ENCODE peak calls at places on chromosomes 5 and 9, in six cellular contexts. One of them, this sample, is unnamed.

GRCh38 chr5:142821733-142822487 is 51.7 kb downstream of the ARHGAP26 start:
- DNase-seq in tibial nerve: no peak
- DNase-seq in CD8-positive, alpha-beta T cell: no peak
- DNase-seq in choroid plexus epithelial cell: peak; percentile 89
- DNase-seq in aorta: no peak
- DNase-seq in BE2C: no peak
- DNase-seq in this sample: no peak

GRCh38 chr9:125437771-125438221 is 176.2 kb downstream of the GAPVD1 start:
- DNase-seq in aorta: no peak
- DNase-seq in choroid plexus epithelial cell: no peak
- DNase-seq in CD8-positive, alpha-beta T cell: no peak
- DNase-seq in BE2C: no peak
- DNase-seq in tibial nerve: no peak
- DNase-seq in this sample: no peak

GRCh38 chr9:72383978-72384709 is 19.1 kb upstream of the ZFAND5 start:
- DNase-seq in CD8-positive, alpha-beta T cell: no peak
- DNase-seq in choroid plexus epithelial cell: peak; percentile 86
- DNase-seq in BE2C: no peak
- DNase-seq in tibial nerve: no peak
- DNase-seq in aorta: no peak
- DNase-seq in this sample: no peak

GRCh38 chr5:42991477-42992034 is 48.6 kb downstream of the ANXA2R start:
- DNase-seq in choroid plexus epithelial cell: no peak
- DNase-seq in CD8-positive, alpha-beta T cell: no peak
- DNase-seq in aorta: peak; percentile 49
- DNase-seq in tibial nerve: peak; percentile 9
- DNase-seq in BE2C: no peak
- DNase-seq in this sample: peak; percentile 67

GRCh38 chr5:79728396-79728795 is 38.8 kb downstream of the CMYA5 start:
- DNase-seq in aorta: no peak
- DNase-seq in BE2C: no peak
- DNase-seq in tibial nerve: no peak
- DNase-seq in choroid plexus epithelial cell: no peak
- DNase-seq in CD8-positive, alpha-beta T cell: no peak
- DNase-seq in this sample: no peak

GRCh38 chr5:14853685-14854084 is 17.9 kb downstream of the ANKH start:
- DNase-seq in aorta: no peak
- DNase-seq in BE2C: no peak
- DNase-seq in choroid plexus epithelial cell: no peak
- DNase-seq in tibial nerve: no peak
- DNase-seq in CD8-positive, alpha-beta T cell: no peak
- DNase-seq in this sample: no peak

GRCh38 chr9:124238546-124239140 is 19.1 kb upstream of the NEK6 start:
- DNase-seq in BE2C: no peak
- DNase-seq in tibial nerve: no peak
- DNase-seq in CD8-positive, alpha-beta T cell: no peak
- DNase-seq in choroid plexus epithelial cell: no peak
- DNase-seq in aorta: peak; percentile 4
- DNase-seq in this sample: no peak

GRCh38 chr5:159891371-159891770 is 24.9 kb upstream of the ADRA1B start:
- DNase-seq in tibial nerve: no peak
- DNase-seq in aorta: no peak
- DNase-seq in CD8-positive, alpha-beta T cell: no peak
- DNase-seq in BE2C: no peak
- DNase-seq in choroid plexus epithelial cell: no peak
- DNase-seq in this sample: no peak

GRCh38 chr9:109278216-109278615 is 42.6 kb downstream of the EPB41L4B start:
- DNase-seq in tibial nerve: no peak
- DNase-seq in aorta: no peak
- DNase-seq in CD8-positive, alpha-beta T cell: no peak
- DNase-seq in choroid plexus epithelial cell: no peak
- DNase-seq in BE2C: no peak
- DNase-seq in this sample: no peak

GRCh38 chr5:151156732-151157402 is 712 bp downstream of the ANXA6 start:
- DNase-seq in BE2C: no peak
- DNase-seq in CD8-positive, alpha-beta T cell: no peak
- DNase-seq in choroid plexus epithelial cell: peak; percentile 29
- DNase-seq in aorta: no peak
- DNase-seq in tibial nerve: no peak
- DNase-seq in this sample: no peak

GRCh38 chr5:7756453-7756852 is 94.5 kb downstream of the CFAP90 start:
- DNase-seq in BE2C: no peak
- DNase-seq in aorta: no peak
- DNase-seq in CD8-positive, alpha-beta T cell: no peak
- DNase-seq in choroid plexus epithelial cell: no peak
- DNase-seq in tibial nerve: no peak
- DNase-seq in this sample: no peak

GRCh38 chr9:95724253-95724991 is 151.1 kb upstream of the ERCC6L2 start:
- DNase-seq in BE2C: no peak
- DNase-seq in tibial nerve: no peak
- DNase-seq in aorta: no peak
- DNase-seq in choroid plexus epithelial cell: no peak
- DNase-seq in CD8-positive, alpha-beta T cell: peak; percentile 48
- DNase-seq in this sample: no peak

GRCh38 chr9:135209852-135210251 is 122.4 kb downstream of the OLFM1 start:
- DNase-seq in CD8-positive, alpha-beta T cell: no peak
- DNase-seq in choroid plexus epithelial cell: peak; percentile 3
- DNase-seq in tibial nerve: no peak
- DNase-seq in aorta: peak; percentile 2
- DNase-seq in BE2C: no peak
- DNase-seq in this sample: no peak

GRCh38 chr5:93810780-93811179 is 69.4 kb upstream of the POU5F2 start:
- DNase-seq in CD8-positive, alpha-beta T cell: no peak
- DNase-seq in tibial nerve: no peak
- DNase-seq in BE2C: no peak
- DNase-seq in choroid plexus epithelial cell: no peak
- DNase-seq in aorta: no peak
- DNase-seq in this sample: no peak

GRCh38 chr5:177445052-177446016 is 1.3 kb upstream of the PRR7 start:
- DNase-seq in aorta: no peak
- DNase-seq in choroid plexus epithelial cell: no peak
- DNase-seq in BE2C: no peak
- DNase-seq in CD8-positive, alpha-beta T cell: no peak
- DNase-seq in tibial nerve: no peak
- DNase-seq in this sample: no peak

GRCh38 chr5:157166494-157167218 is 592 bp upstream of the GARIN3 start:
- DNase-seq in aorta: no peak
- DNase-seq in CD8-positive, alpha-beta T cell: no peak
- DNase-seq in BE2C: no peak
- DNase-seq in tibial nerve: no peak
- DNase-seq in choroid plexus epithelial cell: no peak
- DNase-seq in this sample: no peak

GRCh38 chr9:37061763-37062162 is 27.7 kb upstream of the PAX5 start:
- DNase-seq in CD8-positive, alpha-beta T cell: no peak
- DNase-seq in choroid plexus epithelial cell: no peak
- DNase-seq in BE2C: no peak
- DNase-seq in tibial nerve: no peak
- DNase-seq in aorta: no peak
- DNase-seq in this sample: no peak

GRCh38 chr5:7745882-7746735 is 104.8 kb downstream of the CFAP90 start:
- DNase-seq in tibial nerve: peak; percentile 82
- DNase-seq in CD8-positive, alpha-beta T cell: no peak
- DNase-seq in BE2C: peak; percentile 75
- DNase-seq in choroid plexus epithelial cell: peak; percentile 83
- DNase-seq in aorta: peak; percentile 80
- DNase-seq in this sample: no peak

GRCh38 chr5:6747103-6747502 is 33.9 kb downstream of the TENT4A start:
- DNase-seq in BE2C: no peak
- DNase-seq in choroid plexus epithelial cell: no peak
- DNase-seq in aorta: no peak
- DNase-seq in CD8-positive, alpha-beta T cell: no peak
- DNase-seq in tibial nerve: no peak
- DNase-seq in this sample: no peak

GRCh38 chr9:79742145-79742820 is 170.5 kb downstream of the TLE4 start:
- DNase-seq in BE2C: no peak
- DNase-seq in choroid plexus epithelial cell: peak; percentile 34
- DNase-seq in tibial nerve: no peak
- DNase-seq in aorta: no peak
- DNase-seq in CD8-positive, alpha-beta T cell: no peak
- DNase-seq in this sample: no peak

GRCh38 chr5:59354811-59355210 is 538.7 kb downstream of the PDE4D start:
- DNase-seq in CD8-positive, alpha-beta T cell: no peak
- DNase-seq in choroid plexus epithelial cell: no peak
- DNase-seq in tibial nerve: no peak
- DNase-seq in aorta: no peak
- DNase-seq in BE2C: no peak
- DNase-seq in this sample: no peak

GRCh38 chr5:15690611-15691010 is 190.6 kb downstream of the FBXL7 start:
- DNase-seq in choroid plexus epithelial cell: peak; percentile 23
- DNase-seq in CD8-positive, alpha-beta T cell: no peak
- DNase-seq in aorta: no peak
- DNase-seq in BE2C: no peak
- DNase-seq in tibial nerve: no peak
- DNase-seq in this sample: no peak

GRCh38 chr5:150284311-150284710 is 5.3 kb downstream of the CAMK2A start:
- DNase-seq in CD8-positive, alpha-beta T cell: no peak
- DNase-seq in BE2C: no peak
- DNase-seq in tibial nerve: no peak
- DNase-seq in choroid plexus epithelial cell: no peak
- DNase-seq in aorta: no peak
- DNase-seq in this sample: peak; percentile 51

GRCh38 chr9:69334310-69334709 is 9.3 kb downstream of the ENTREP1 start:
- DNase-seq in CD8-positive, alpha-beta T cell: no peak
- DNase-seq in choroid plexus epithelial cell: no peak
- DNase-seq in tibial nerve: no peak
- DNase-seq in BE2C: no peak
- DNase-seq in aorta: no peak
- DNase-seq in this sample: no peak

GRCh38 chr9:127172066-127172707 is 49.8 kb upstream of the ANGPTL2 start:
- DNase-seq in CD8-positive, alpha-beta T cell: no peak
- DNase-seq in tibial nerve: no peak
- DNase-seq in aorta: no peak
- DNase-seq in choroid plexus epithelial cell: no peak
- DNase-seq in BE2C: no peak
- DNase-seq in this sample: peak; percentile 13

GRCh38 chr5:142246263-142246662 is 78.6 kb downstream of the SPRY4 start:
- DNase-seq in aorta: peak; percentile 88
- DNase-seq in CD8-positive, alpha-beta T cell: no peak
- DNase-seq in choroid plexus epithelial cell: peak; percentile 38
- DNase-seq in BE2C: no peak
- DNase-seq in tibial nerve: peak; percentile 8
- DNase-seq in this sample: no peak

GRCh38 chr5:133155326-133155969 is 103.6 kb downstream of the HSPA4 start:
- DNase-seq in choroid plexus epithelial cell: peak; percentile 12
- DNase-seq in BE2C: peak; percentile 44
- DNase-seq in aorta: no peak
- DNase-seq in tibial nerve: no peak
- DNase-seq in CD8-positive, alpha-beta T cell: no peak
- DNase-seq in this sample: no peak

GRCh38 chr9:96361668-96362067 is 21.8 kb downstream of the SLC35D2 start:
- DNase-seq in CD8-positive, alpha-beta T cell: no peak
- DNase-seq in aorta: no peak
- DNase-seq in choroid plexus epithelial cell: no peak
- DNase-seq in BE2C: no peak
- DNase-seq in tibial nerve: no peak
- DNase-seq in this sample: no peak

GRCh38 chr5:68555891-68556689 is 340.5 kb downstream of the PIK3R1 start:
- DNase-seq in choroid plexus epithelial cell: no peak
- DNase-seq in aorta: no peak
- DNase-seq in BE2C: no peak
- DNase-seq in tibial nerve: no peak
- DNase-seq in CD8-positive, alpha-beta T cell: no peak
- DNase-seq in this sample: peak; percentile 73

GRCh38 chr5:32426440-32427151 is 17.9 kb downstream of the ZFR start:
- DNase-seq in aorta: no peak
- DNase-seq in CD8-positive, alpha-beta T cell: no peak
- DNase-seq in BE2C: no peak
- DNase-seq in tibial nerve: no peak
- DNase-seq in choroid plexus epithelial cell: no peak
- DNase-seq in this sample: no peak

GRCh38 chr5:337565-338130 is 16.1 kb downstream of the AHRR start:
- DNase-seq in tibial nerve: no peak
- DNase-seq in aorta: no peak
- DNase-seq in BE2C: no peak
- DNase-seq in choroid plexus epithelial cell: peak; percentile 64
- DNase-seq in CD8-positive, alpha-beta T cell: no peak
- DNase-seq in this sample: no peak

DNA sequence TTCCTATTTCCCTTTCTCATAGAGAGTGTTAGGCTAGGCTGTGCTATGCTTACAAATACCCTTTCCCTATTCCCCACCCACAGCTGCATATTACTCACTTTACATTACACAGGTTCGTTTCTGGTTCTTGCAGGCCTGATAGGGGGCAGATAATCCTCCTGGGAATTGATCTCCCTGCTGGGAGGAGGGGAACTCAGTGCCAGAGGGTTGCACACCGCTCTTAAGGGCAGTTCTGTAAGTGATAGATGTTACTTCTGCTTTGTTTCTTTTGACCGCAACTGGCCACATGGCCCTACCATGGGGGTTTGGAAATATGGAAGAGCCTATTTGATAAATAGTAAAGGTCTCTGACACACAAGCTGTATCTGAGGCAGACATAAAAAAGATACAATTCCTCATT is 54.0 kb upstream of the NTRK2 start:
- DNase-seq in choroid plexus epithelial cell: no peak
- DNase-seq in BE2C: no peak
- DNase-seq in aorta: no peak
- DNase-seq in tibial nerve: no peak
- DNase-seq in CD8-positive, alpha-beta T cell: no peak
- DNase-seq in this sample: no peak
- H3K4me3 ChIP-seq in choroid plexus epithelial cell: no peak overlapping the region
- H3K4me3 ChIP-seq in BE2C: no peak overlapping the region
- H3K4me3 ChIP-seq in aorta: no peak overlapping the region
- H3K4me3 ChIP-seq in tibial nerve: no peak overlapping the region
- H3K4me3 ChIP-seq in CD8-positive, alpha-beta T cell: no peak overlapping the region
- H3K4me3 ChIP-seq in this sample: no peak overlapping the region

GRCh38 chr5:121940741-121941140 is 21.0 kb upstream of the SRFBP1 start:
- DNase-seq in aorta: no peak
- DNase-seq in BE2C: no peak
- DNase-seq in tibial nerve: no peak
- DNase-seq in choroid plexus epithelial cell: no peak
- DNase-seq in CD8-positive, alpha-beta T cell: no peak
- DNase-seq in this sample: no peak
- H3K4me3 ChIP-seq in aorta: no peak overlapping the region
- H3K4me3 ChIP-seq in BE2C: no peak overlapping the region
- H3K4me3 ChIP-seq in tibial nerve: no peak overlapping the region
- H3K4me3 ChIP-seq in choroid plexus epithelial cell: no peak overlapping the region
- H3K4me3 ChIP-seq in CD8-positive, alpha-beta T cell: no peak overlapping the region
- H3K4me3 ChIP-seq in this sample: no peak overlapping the region

GRCh38 chr9:91160181-91160580 is 201.5 kb downstream of the AUH start:
- DNase-seq in BE2C: no peak
- DNase-seq in CD8-positive, alpha-beta T cell: no peak
- DNase-seq in tibial nerve: no peak
- DNase-seq in aorta: no peak
- DNase-seq in choroid plexus epithelial cell: no peak
- DNase-seq in this sample: no peak
- H3K4me3 ChIP-seq in BE2C: no peak overlapping the region
- H3K4me3 ChIP-seq in CD8-positive, alpha-beta T cell: no peak overlapping the region
- H3K4me3 ChIP-seq in tibial nerve: peak overlapping the region; percentile 18
- H3K4me3 ChIP-seq in aorta: no peak overlapping the region
- H3K4me3 ChIP-seq in choroid plexus epithelial cell: no peak overlapping the region
- H3K4me3 ChIP-seq in this sample: no peak overlapping the region

DNA sequence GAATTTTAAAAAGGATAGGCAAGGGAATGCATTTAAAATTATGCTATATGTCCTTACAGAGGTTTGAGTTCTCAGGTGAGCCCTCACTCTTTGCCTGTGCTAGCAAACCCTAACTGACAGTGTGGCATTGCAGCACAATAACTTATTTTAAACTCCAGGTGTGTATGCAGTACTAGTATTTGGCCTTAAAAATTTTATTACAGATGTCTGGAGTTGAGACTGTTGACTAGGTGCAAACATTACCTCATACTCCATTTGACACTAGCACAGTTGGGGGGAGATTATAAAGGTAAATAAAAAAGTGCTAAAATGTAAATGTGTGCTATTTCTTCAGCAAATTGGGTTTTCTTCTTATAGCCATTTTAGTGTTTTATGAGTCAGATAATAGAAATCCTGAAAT is 407.7 kb downstream of the SH3GL2 start:
- DNase-seq in aorta: no peak
- DNase-seq in BE2C: no peak
- DNase-seq in choroid plexus epithelial cell: no peak
- DNase-seq in tibial nerve: no peak
- DNase-seq in CD8-positive, alpha-beta T cell: no peak
- DNase-seq in this sample: no peak
- H3K4me3 ChIP-seq in aorta: no peak overlapping the region
- H3K4me3 ChIP-seq in BE2C: no peak overlapping the region
- H3K4me3 ChIP-seq in choroid plexus epithelial cell: no peak overlapping the region
- H3K4me3 ChIP-seq in tibial nerve: no peak overlapping the region
- H3K4me3 ChIP-seq in CD8-positive, alpha-beta T cell: no peak overlapping the region
- H3K4me3 ChIP-seq in this sample: no peak overlapping the region